ENCODE peak calls at places on chromosomes 1 and 21, in four cellular contexts. N, H, D and E are unnamed samples.

GRCh38 chr1:59631561-59631960 is 183.2 kb upstream of the HOOK1 start:
- DNase-seq in N (peak; percentile 49), H (no peak), D (no peak), E (no peak)

GRCh38 chr1:193545171-193545570 is 358.8 kb upstream of the B3GALT2 start:
- DNase-seq in H (no peak), N (no peak), D (no peak), E (no peak)

GRCh38 chr1:225481738-225482137 is 53.9 kb upstream of the LBR start:
- DNase-seq in H (no peak), D (no peak), N (no peak), E (no peak)

GRCh38 chr1:10635385-10635896 is 160.7 kb downstream of the PEX14 start:
- DNase-seq in H (no peak), N (peak; percentile 29), D (no peak), E (no peak)

GRCh38 chr1:178024504-178024903 is 54.6 kb upstream of the SEC16B start:
- DNase-seq in H (no peak), N (no peak), D (no peak), E (no peak)

GRCh38 chr1:81681570-81681969 is 119.2 kb upstream of the ADGRL2 start:
- DNase-seq in N (peak; percentile 69), D (no peak), H (no peak), E (no peak)

GRCh38 chr21:45048968-45049367 is 25.4 kb upstream of the ADARB1 start:
- DNase-seq in H (no peak), D (no peak), N (peak; percentile 34), E (no peak)

GRCh38 chr1:68347415-68347814 is 102.3 kb downstream of the RPE65 start:
- DNase-seq in N (no peak), H (no peak), D (no peak), E (no peak)

GRCh38 chr1:236102611-236103010 is 37.7 kb upstream of the NID1 start:
- DNase-seq in N (no peak), H (no peak), D (no peak), E (no peak)

GRCh38 chr21:44480200-44481065 is 25.1 kb downstream of the LRRC3 start:
- DNase-seq in H (no peak), D (no peak), N (no peak), E (no peak)

GRCh38 chr1:230355594-230355993 is 70.5 kb downstream of the PGBD5 start:
- DNase-seq in H (no peak), N (no peak), D (no peak), E (no peak)

GRCh38 chr1:15799004-15799867 is 8.2 kb downstream of the UQCRHL start:
- DNase-seq in D (no peak), N (peak; percentile 98), H (no peak), E (no peak)

GRCh38 chr21:44918107-44918470 is 2.6 kb downstream of the ITGB2 start:
- DNase-seq in D (no peak), H (no peak), N (no peak), E (no peak)

GRCh38 chr1:108141604-108142003 is 58.5 kb downstream of the SLC25A24 start:
- DNase-seq in N (peak; percentile 70), H (no peak), D (no peak), E (no peak)

GRCh38 chr21:7957713-7958064 is 2563.7 kb upstream of the TPTE start:
- DNase-seq in D (no peak), N (no peak), H (no peak), E (no peak)

GRCh38 chr1:209667103-209667502 is 8.1 kb upstream of the G0S2 start:
- DNase-seq in N (peak; percentile 24), H (no peak), D (no peak), E (no peak)

GRCh38 chr1:214551436-214552173 is at the start of gene PTPN14:
- DNase-seq in H (no peak), D (no peak), N (peak; percentile 96), E (no peak)

GRCh38 chr1:207830788-207831187 is 78.9 kb downstream of the CD46 start:
- DNase-seq in N (no peak), H (no peak), D (no peak), E (no peak)

GRCh38 chr1:39795651-39796050 is 7.0 kb upstream of the BMP8B start:
- DNase-seq in N (no peak), D (no peak), H (no peak), E (no peak)

GRCh38 chr1:226427131-226427530 is 19.2 kb upstream of the PARP1 start:
- DNase-seq in N (no peak), D (no peak), H (no peak), E (no peak)

GRCh38 chr1:109617291-109617801 is 2.1 kb downstream of the GNAT2 start:
- DNase-seq in H (no peak), N (peak; percentile 96), D (no peak), E (no peak)

GRCh38 chr1:89632213-89633102 is 462 bp upstream of the LRRC8C start:
- DNase-seq in N (peak; percentile 76), H (peak; percentile 80), D (peak; percentile 82), E (peak; percentile 88)

GRCh38 chr1:24900985-24901781 is 28.9 kb downstream of the RUNX3 start:
- DNase-seq in H (no peak), N (no peak), D (no peak), E (no peak)

GRCh38 chr1:92792340-92792782 is 7.5 kb upstream of the EVI5 start:
- DNase-seq in D (no peak), N (peak; percentile 28), H (no peak), E (no peak)

GRCh38 chr1:24526940-24527542 is 24.4 kb downstream of the RCAN3 start:
- DNase-seq in H (peak; percentile 20), D (no peak), N (peak; percentile 24), E (peak; percentile 48)

GRCh38 chr21:45996311-45997204 is 15.0 kb downstream of the COL6A1 start:
- DNase-seq in N (no peak), H (no peak), D (no peak), E (peak; percentile 52)

GRCh38 chr1:221117548-221117951 is 238.3 kb downstream of the HLX start:
- DNase-seq in H (no peak), N (peak; percentile 86), D (no peak), E (no peak)

GRCh38 chr1:182330303-182330702 is 61.3 kb downstream of the GLUL start:
- DNase-seq in H (no peak), D (no peak), N (peak; percentile 15), E (no peak)

GRCh38 chr21:37074195-37074510 is 1.1 kb downstream of the TTC3 start:
- DNase-seq in H (no peak), D (no peak), N (peak; percentile 17), E (no peak)

GRCh38 chr1:2796890-2797740 is 4.4 kb downstream of the TTC34 start:
- DNase-seq in D (no peak), N (no peak), H (no peak), E (no peak)

GRCh38 chr1:26889580-26890466 is at the start of gene GPN2:
- DNase-seq in D (peak; percentile 68), H (peak; percentile 68), N (peak; percentile 77), E (peak; percentile 80)

GRCh38 chr1:231416896-231417295 is 5.2 kb downstream of the EGLN1 start:
- DNase-seq in D (no peak), N (no peak), H (no peak), E (no peak)

GRCh38 chr1:151947140-151947539 is 37.8 kb upstream of the THEM4 start:
- DNase-seq in D (no peak), N (no peak), H (no peak), E (no peak)

GRCh38 chr21:33132054-33132453 is 62.1 kb downstream of the OLIG1 start:
- DNase-seq in D (no peak), H (no peak), N (no peak), E (no peak)

GRCh38 chr1:28926629-28927441 is 12.5 kb downstream of the EPB41 start:
- DNase-seq in H (no peak), N (peak; percentile 19), D (no peak), E (no peak)